ENCODE peak calls at places on chromosomes 7 and 10, in seven cellular contexts. U is HCT116, A is HepG2, V is Panc1, N is SK-N-SH, Q is H1, P is GM12878. I is an unnamed sample.

GRCh38 chr10:67259319-67259929 is 333.6 kb downstream of the LRRTM3 start:
- DNase-seq in U (no peak), A (no peak), V (no peak), N (no peak), Q (no peak), P (no peak), I (no peak)

GRCh38 chr7:50632561-50633413 is 67.6 kb upstream of the DDC start:
- DNase-seq in U (peak), A (peak), V (peak), N (peak), Q (peak), P (no peak), I (peak)

GRCh38 chr7:132292803-132293202 is 283.5 kb downstream of the PLXNA4 start:
- DNase-seq in U (no peak), A (peak), V (no peak), N (no peak), Q (no peak), P (no peak), I (no peak)

GRCh38 chr10:95308389-95309302 is 17.8 kb upstream of the PDLIM1 start:
- DNase-seq in U (peak), A (peak), V (peak), N (no peak), Q (no peak), P (no peak), I (no peak)

GRCh38 chr10:89263091-89263490 is 11.5 kb upstream of the LIPA start:
- DNase-seq in U (no peak), A (no peak), V (no peak), N (no peak), Q (no peak), P (no peak), I (no peak)

GRCh38 chr7:5780801-5781496 is 514 bp downstream of the RNF216 start:
- DNase-seq in U (no peak), A (no peak), V (no peak), N (peak), Q (no peak), P (no peak), I (no peak)

GRCh38 chr7:123296965-123297364 is 97.2 kb upstream of the SLC13A1 start:
- DNase-seq in U (no peak), A (no peak), V (no peak), N (no peak), Q (no peak), P (no peak), I (no peak)

GRCh38 chr7:157547102-157547501 is 210.3 kb downstream of the DNAJB6 start:
- DNase-seq in U (no peak), A (no peak), V (no peak), N (no peak), Q (no peak), P (no peak), I (no peak)

GRCh38 chr7:156232931-156233705 is 407.5 kb upstream of the RNF32 start:
- DNase-seq in U (no peak), A (no peak), V (no peak), N (no peak), Q (no peak), P (no peak), I (no peak)

GRCh38 chr10:112952282-112952991 is 2.4 kb downstream of the TCF7L2 start:
- DNase-seq in U (no peak), A (no peak), V (no peak), N (peak), Q (no peak), P (no peak), I (no peak)

GRCh38 chr10:99619090-99619800 is 994 bp downstream of the SLC25A28 start:
- DNase-seq in U (no peak), A (no peak), V (no peak), N (no peak), Q (no peak), P (peak), I (no peak)

GRCh38 chr10:95273393-95274312 is 17.1 kb downstream of the PDLIM1 start:
- DNase-seq in U (no peak), A (peak), V (no peak), N (no peak), Q (no peak), P (no peak), I (no peak)

GRCh38 chr10:124290095-124290795 is 128.5 kb downstream of the OAT start:
- DNase-seq in U (no peak), A (no peak), V (no peak), N (no peak), Q (no peak), P (peak), I (peak)

GRCh38 chr10:128191847-128192246 is 65.6 kb upstream of the MKI67 start:
- DNase-seq in U (no peak), A (no peak), V (no peak), N (no peak), Q (no peak), P (no peak), I (no peak)

GRCh38 chr7:111356941-111357340 is 205.4 kb downstream of the IMMP2L start:
- DNase-seq in U (no peak), A (no peak), V (no peak), N (no peak), Q (no peak), P (no peak), I (no peak)

DNA sequence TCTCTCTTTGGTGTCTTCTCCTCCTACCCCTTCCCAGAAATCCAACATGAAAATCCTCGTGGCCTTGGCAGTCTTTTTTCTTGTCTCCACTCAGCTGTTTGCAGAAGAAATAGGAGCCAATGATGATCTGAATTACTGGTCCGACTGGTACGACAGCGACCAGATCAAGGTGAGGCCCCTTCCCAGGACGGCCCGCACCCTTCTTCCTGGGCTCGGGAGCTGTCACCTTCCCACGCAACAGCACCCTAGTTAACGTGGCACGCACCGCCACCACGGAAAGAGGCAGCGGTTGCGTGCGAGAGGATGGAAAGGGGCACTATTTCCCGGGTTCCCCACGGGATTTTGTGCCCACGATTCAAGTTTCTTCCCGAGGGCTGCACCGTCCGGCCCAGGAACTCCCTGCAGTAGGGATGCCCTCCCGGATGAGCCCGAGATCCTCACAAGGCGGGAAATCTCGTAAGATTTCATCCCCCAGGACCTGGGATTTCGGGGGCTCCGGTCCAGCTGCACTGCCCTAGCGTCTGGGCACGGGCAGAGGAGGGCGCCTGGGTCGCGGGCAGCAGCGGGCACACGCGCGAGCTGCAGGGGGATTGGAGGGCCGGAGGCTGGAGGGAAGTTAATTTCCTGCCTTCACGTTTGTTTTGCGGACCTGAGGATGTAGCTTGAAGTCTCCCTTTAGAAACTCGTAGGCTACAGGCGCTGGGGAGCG is 835 bp downstream of the TAC1 start:
- DNase-seq in U (no peak), A (no peak), V (no peak), N (peak), Q (no peak), P (no peak), I (no peak)
- TF ChIP-seq SIN3A in U (no peak), A (no peak), V (no peak), N (no peak), Q (no peak), P (no peak), I (no peak)

GRCh38 chr10:52778511-52779392 is 6.2 kb upstream of the MBL2 start:
- DNase-seq in U (peak), A (peak), V (no peak), N (peak), Q (peak), P (no peak), I (peak)
- TF ChIP-seq SIN3A in U (no peak), A (no peak), V (no peak), N (no peak), Q (no peak), P (no peak), I (no peak)

DNA sequence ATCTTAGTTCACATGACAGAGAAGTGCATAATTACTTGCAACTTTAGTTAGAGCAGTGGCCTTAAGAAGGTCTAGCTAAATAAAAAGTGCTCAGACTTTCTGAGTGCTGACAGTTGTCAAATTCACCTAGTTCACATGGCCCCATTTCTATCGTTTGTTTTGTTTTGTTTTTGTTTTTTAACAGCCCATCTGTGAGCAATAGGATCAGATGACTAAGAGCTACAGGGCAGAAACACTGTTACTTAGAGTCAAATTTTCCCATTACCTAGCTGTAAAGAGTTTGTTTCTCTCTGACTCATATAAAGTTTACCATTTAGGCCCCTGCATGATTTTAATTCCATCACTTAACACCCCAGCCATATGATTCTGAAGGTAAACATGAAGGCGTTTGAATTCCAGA is 18.8 kb downstream of the CAV1 start:
- DNase-seq in U (no peak), A (no peak), V (no peak), N (no peak), Q (no peak), P (no peak), I (no peak)
- TF ChIP-seq SIN3A in U (no peak), A (no peak), V (peak), N (no peak), Q (no peak), P (no peak), I (no peak)

GRCh38 chr7:97075928-97076327 is 41.6 kb upstream of the SDHAF3 start:
- DNase-seq in U (peak), A (peak), V (no peak), N (no peak), Q (no peak), P (no peak), I (no peak)
- TF ChIP-seq SIN3A in U (no peak), A (no peak), V (no peak), N (no peak), Q (no peak), P (no peak), I (no peak)

GRCh38 chr7:100894860-100895700 is 608 bp downstream of the ACHE start:
- DNase-seq in U (no peak), A (no peak), V (no peak), N (peak), Q (peak), P (no peak), I (peak)
- TF ChIP-seq SIN3A in U (no peak), A (no peak), V (peak), N (no peak), Q (no peak), P (no peak), I (no peak)

I was measured in K562.